ENCODE peak calls at places on chromosomes 3 and 15, in nine cellular contexts. T is hepatocyte, M is GM23338, X is HCT116, A is OCI-LY7, G is neural progenitor cell, H is SK-N-SH, I is PC-3, Y is MM.1S. L is an unnamed sample.
A peak's percentile ranks its signal among the peaks of the same experiment; 100 is the strongest.

GRCh38 chr3:187370051-187370450 is 1.9 kb downstream of the RTP4 start:
- DNase-seq in T (no peak), M (no peak), X (no peak), A (no peak), G (no peak), H (no peak), I (no peak), Y (no peak), L (no peak)

GRCh38 chr15:58506064-58506490 is 74.3 kb downstream of the LIPC start:
- DNase-seq in T (no peak), M (no peak), X (no peak), A (no peak), G (no peak), H (no peak), I (no peak), Y (no peak), L (peak; percentile 38)

GRCh38 chr15:41822957-41823356 is 4.9 kb upstream of the JMJD7 start:
- DNase-seq in T (no peak), M (no peak), X (no peak), A (no peak), G (no peak), H (no peak), I (no peak), Y (no peak), L (no peak)

GRCh38 chr3:46668591-46668990 is 24.9 kb downstream of the ALS2CL start:
- DNase-seq in T (no peak), M (no peak), X (no peak), A (no peak), G (no peak), H (peak; percentile 14), I (no peak), Y (no peak), L (no peak)

GRCh38 chr3:37608061-37608702 is 253.5 kb upstream of the CTDSPL start:
- DNase-seq in T (peak; percentile 55), M (no peak), X (no peak), A (no peak), G (no peak), H (no peak), I (peak; percentile 94), Y (no peak), L (peak; percentile 12)

GRCh38 chr3:129942296-129942695 is 32.2 kb upstream of the TRH start:
- DNase-seq in T (peak; percentile 78), M (peak; percentile 93), X (peak; percentile 65), A (peak; percentile 68), G (peak; percentile 89), H (peak; percentile 86), I (peak; percentile 63), Y (peak; percentile 40), L (peak; percentile 74)

GRCh38 chr3:43015572-43016512 is 36.7 kb downstream of the GASK1A start:
- DNase-seq in T (no peak), M (no peak), X (no peak), A (no peak), G (no peak), H (no peak), I (no peak), Y (no peak), L (no peak)

GRCh38 chr3:98855811-98856400 is 45.6 kb downstream of the DCBLD2 start:
- DNase-seq in T (no peak), M (no peak), X (no peak), A (no peak), G (no peak), H (no peak), I (peak; percentile 86), Y (no peak), L (peak; percentile 98)

GRCh38 chr3:11832964-11833621 is 13.6 kb downstream of the TAMM41 start:
- DNase-seq in T (peak; percentile 15), M (peak; percentile 65), X (no peak), A (no peak), G (no peak), H (no peak), I (no peak), Y (no peak), L (no peak)

GRCh38 chr3:62665627-62666433 is 209.4 kb downstream of the CADPS start:
- DNase-seq in T (peak; percentile 83), M (peak; percentile 94), X (peak; percentile 26), A (peak; percentile 90), G (peak; percentile 91), H (peak; percentile 50), I (peak; percentile 71), Y (peak; percentile 84), L (peak; percentile 79)

GRCh38 chr3:66499881-66500574 is 794 bp downstream of the LRIG1 start:
- DNase-seq in T (peak; percentile 51), M (no peak), X (no peak), A (peak; percentile 40), G (peak; percentile 47), H (peak; percentile 71), I (no peak), Y (no peak), L (peak; percentile 68)

GRCh38 chr15:71448688-71449114 is 333.4 kb downstream of the THSD4 start:
- DNase-seq in T (peak; percentile 78), M (peak; percentile 79), X (peak; percentile 56), A (peak; percentile 43), G (peak; percentile 71), H (peak; percentile 47), I (peak; percentile 90), Y (peak; percentile 45), L (peak; percentile 64)

GRCh38 chr3:197270558-197271317 is 27.7 kb downstream of the DLG1 start:
- DNase-seq in T (no peak), M (no peak), X (no peak), A (no peak), G (no peak), H (no peak), I (no peak), Y (no peak), L (no peak)

DNA sequence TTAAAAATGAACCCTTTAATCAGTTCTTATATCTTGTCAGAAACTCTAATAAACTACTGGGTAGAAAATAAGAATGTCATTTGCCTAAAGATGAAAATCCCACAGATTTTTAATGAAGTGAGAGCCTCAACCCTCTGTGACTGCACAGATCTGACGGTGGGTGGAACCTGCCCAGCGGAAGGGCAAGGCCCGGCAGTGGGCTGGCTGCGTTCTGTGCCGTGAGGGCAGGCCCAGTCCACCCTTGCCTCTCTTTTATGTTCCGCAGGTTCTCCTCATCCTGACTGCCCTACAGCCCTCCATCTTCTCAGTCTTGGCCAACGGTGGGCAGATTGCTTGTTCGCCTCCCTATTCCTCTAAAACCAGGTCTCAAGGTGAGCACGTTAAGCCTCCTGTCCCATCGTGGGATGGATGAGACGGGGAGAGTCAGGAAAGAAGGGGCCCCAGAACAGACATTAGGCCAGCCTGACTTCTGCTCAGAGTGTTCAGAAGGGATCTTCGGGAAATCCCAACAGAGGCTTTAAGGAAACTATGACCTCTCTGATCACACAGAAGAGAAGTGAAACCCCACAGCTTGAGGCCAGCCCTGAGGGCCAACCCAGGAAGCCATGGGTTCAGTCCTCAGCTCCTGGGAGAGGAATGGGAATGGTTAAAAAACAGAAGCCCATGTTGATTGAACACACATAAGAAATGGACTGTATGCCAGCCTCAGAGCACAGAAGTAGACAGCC is 16.0 kb downstream of the SLC51A start:
- DNase-seq in T (no peak), M (no peak), X (no peak), A (no peak), G (no peak), H (no peak), I (no peak), Y (no peak), L (no peak)
- TF ChIP-seq EZH2phosphoT487 in T (no peak), M (no peak), X (no peak), A (no peak), G (no peak), H (no peak), I (no peak), Y (no peak), L (no peak)

DNA sequence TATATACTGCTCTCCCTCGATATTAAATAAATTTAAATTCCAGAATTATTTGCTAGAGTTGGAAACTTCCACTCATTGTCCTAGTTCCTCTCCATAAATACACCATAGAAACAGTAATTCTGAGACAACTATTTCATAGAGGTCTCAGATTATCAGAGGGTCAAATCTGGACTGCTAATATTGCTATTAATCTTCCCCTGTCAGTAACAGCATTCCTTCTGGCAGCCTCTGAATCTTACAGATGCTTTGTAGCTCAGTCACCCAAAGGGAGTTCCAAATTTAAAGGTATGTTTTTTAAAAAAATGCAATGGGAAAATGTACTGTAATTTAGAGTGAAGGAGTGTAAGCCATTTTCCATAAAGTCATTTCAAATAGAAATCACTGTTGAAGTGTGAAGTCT is 428.8 kb downstream of the PYDC2 start:
- DNase-seq in T (no peak), M (no peak), X (no peak), A (no peak), G (no peak), H (no peak), I (peak; percentile 7), Y (no peak), L (no peak)
- H3K27ac ChIP-seq in T (no peak overlapping the region), M (no peak overlapping the region), X (no peak overlapping the region), A (no peak overlapping the region), G (no peak overlapping the region), H (no peak overlapping the region), I (no peak overlapping the region), Y (no peak overlapping the region), L (no peak overlapping the region)

GRCh38 chr15:34820110-34820509 is 24.8 kb upstream of the ACTC1 start:
- DNase-seq in T (no peak), M (no peak), X (no peak), A (no peak), G (no peak), H (no peak), I (no peak), Y (no peak), L (no peak)
- TF ChIP-seq EZH2phosphoT487 in T (no peak), M (no peak), X (no peak), A (no peak), G (no peak), H (no peak), I (no peak), Y (no peak), L (no peak)

GRCh38 chr3:53843195-53844177 is 2.7 kb downstream of the CHDH start:
- DNase-seq in T (no peak), M (no peak), X (no peak), A (peak; percentile 77), G (no peak), H (no peak), I (no peak), Y (peak; percentile 72), L (no peak)

GRCh38 chr3:53846134-53846850 is at the start of the genes CHDH and IL17RB:
- DNase-seq in T (peak; percentile 87), M (peak; percentile 78), X (peak; percentile 38), A (peak; percentile 12), G (peak; percentile 84), H (peak; percentile 83), I (peak; percentile 65), Y (peak; percentile 75), L (peak; percentile 39)

GRCh38 chr3:53845103-53845880 is 927 bp downstream of the CHDH start:
- DNase-seq in T (peak; percentile 71), M (peak; percentile 92), X (peak; percentile 49), A (peak; percentile 20), G (peak; percentile 80), H (no peak), I (peak; percentile 67), Y (peak; percentile 73), L (peak; percentile 63)

GRCh38 chr3:53845881-53846133 is 412 bp downstream of the CHDH start:
- DNase-seq in T (no peak), M (no peak), X (no peak), A (no peak), G (no peak), H (peak; percentile 75), I (no peak), Y (no peak), L (no peak)

GRCh38 chr3:53844262-53845102 is 1.7 kb downstream of the CHDH start:
- DNase-seq in T (peak; percentile 50), M (no peak), X (no peak), A (peak; percentile 12), G (peak; percentile 12), H (no peak), I (no peak), Y (no peak), L (no peak)
- H3K27ac ChIP-seq in T (peak overlapping the region; percentile 96), M (no peak overlapping the region), X (peak overlapping the region; percentile 83), A (no peak overlapping the region), G (no peak overlapping the region), H (no peak overlapping the region), I (no peak overlapping the region), Y (peak overlapping the region; percentile 85), L (no peak overlapping the region)